ENCODE peak calls at places on chromosomes 7 and 10, in seven cellular contexts. One of them, this sample, is unnamed.
A peak's percentile ranks its signal among the peaks of the same experiment; 100 is the strongest.

GRCh38 chr7:44149571-44150465 is 8.7 kb upstream of the MYL7 start:
- DNase-seq in tibial artery: no peak
- DNase-seq in mammary epithelial cell: no peak
- DNase-seq in stomach: no peak
- DNase-seq in endothelial cell of umbilical vein: no peak
- DNase-seq in cardiac muscle cell: no peak
- DNase-seq in gastrocnemius medialis: no peak
- DNase-seq in this sample: no peak

GRCh38 chr7:46390042-46390441 is 469.0 kb upstream of the IGFBP3 start:
- DNase-seq in tibial artery: no peak
- DNase-seq in mammary epithelial cell: no peak
- DNase-seq in stomach: no peak
- DNase-seq in endothelial cell of umbilical vein: no peak
- DNase-seq in cardiac muscle cell: no peak
- DNase-seq in gastrocnemius medialis: no peak
- DNase-seq in this sample: no peak

GRCh38 chr7:116951366-116952292 is 1.7 kb upstream of the ST7 start:
- DNase-seq in tibial artery: no peak
- DNase-seq in mammary epithelial cell: no peak
- DNase-seq in stomach: no peak
- DNase-seq in endothelial cell of umbilical vein: no peak
- DNase-seq in cardiac muscle cell: no peak
- DNase-seq in gastrocnemius medialis: no peak
- DNase-seq in this sample: peak; percentile 97

GRCh38 chr7:107119376-107120100 is 49.3 kb upstream of the HBP1 start:
- DNase-seq in tibial artery: no peak
- DNase-seq in mammary epithelial cell: no peak
- DNase-seq in stomach: no peak
- DNase-seq in endothelial cell of umbilical vein: no peak
- DNase-seq in cardiac muscle cell: no peak
- DNase-seq in gastrocnemius medialis: no peak
- DNase-seq in this sample: no peak

GRCh38 chr10:117539271-117539876 is 3.2 kb upstream of the EMX2 start:
- DNase-seq in tibial artery: no peak
- DNase-seq in mammary epithelial cell: no peak
- DNase-seq in stomach: no peak
- DNase-seq in endothelial cell of umbilical vein: no peak
- DNase-seq in cardiac muscle cell: no peak
- DNase-seq in gastrocnemius medialis: no peak
- DNase-seq in this sample: no peak

GRCh38 chr10:132972986-132973902 is 30.9 kb upstream of the CFAP46 start:
- DNase-seq in tibial artery: peak; percentile 12
- DNase-seq in mammary epithelial cell: no peak
- DNase-seq in stomach: no peak
- DNase-seq in endothelial cell of umbilical vein: no peak
- DNase-seq in cardiac muscle cell: no peak
- DNase-seq in gastrocnemius medialis: no peak
- DNase-seq in this sample: no peak

GRCh38 chr10:124248646-124249045 is 155.2 kb upstream of the CHST15 start:
- DNase-seq in tibial artery: no peak
- DNase-seq in mammary epithelial cell: no peak
- DNase-seq in stomach: peak; percentile 23
- DNase-seq in endothelial cell of umbilical vein: no peak
- DNase-seq in cardiac muscle cell: no peak
- DNase-seq in gastrocnemius medialis: no peak
- DNase-seq in this sample: no peak

GRCh38 chr7:74586258-74587200 is 71.0 kb upstream of the GTF2I start:
- DNase-seq in tibial artery: no peak
- DNase-seq in mammary epithelial cell: no peak
- DNase-seq in stomach: no peak
- DNase-seq in endothelial cell of umbilical vein: no peak
- DNase-seq in cardiac muscle cell: no peak
- DNase-seq in gastrocnemius medialis: no peak
- DNase-seq in this sample: no peak

GRCh38 chr7:100167912-100168323 is 499 bp downstream of the GAL3ST4 start:
- DNase-seq in tibial artery: no peak
- DNase-seq in mammary epithelial cell: no peak
- DNase-seq in stomach: no peak
- DNase-seq in endothelial cell of umbilical vein: no peak
- DNase-seq in cardiac muscle cell: peak; percentile 20
- DNase-seq in gastrocnemius medialis: no peak
- DNase-seq in this sample: peak; percentile 46

GRCh38 chr10:30995081-30995480 is 36.6 kb downstream of the ZNF438 start:
- DNase-seq in tibial artery: no peak
- DNase-seq in mammary epithelial cell: no peak
- DNase-seq in stomach: no peak
- DNase-seq in endothelial cell of umbilical vein: no peak
- DNase-seq in cardiac muscle cell: no peak
- DNase-seq in gastrocnemius medialis: no peak
- DNase-seq in this sample: no peak

GRCh38 chr10:117391436-117392205 is 16.4 kb upstream of the PDZD8 start:
- DNase-seq in tibial artery: no peak
- DNase-seq in mammary epithelial cell: no peak
- DNase-seq in stomach: no peak
- DNase-seq in endothelial cell of umbilical vein: no peak
- DNase-seq in cardiac muscle cell: no peak
- DNase-seq in gastrocnemius medialis: no peak
- DNase-seq in this sample: no peak

GRCh38 chr7:138186951-138187351 is 110.7 kb downstream of the AKR1D1 start:
- DNase-seq in tibial artery: no peak
- DNase-seq in mammary epithelial cell: peak; percentile 34
- DNase-seq in stomach: no peak
- DNase-seq in endothelial cell of umbilical vein: peak; percentile 12
- DNase-seq in cardiac muscle cell: no peak
- DNase-seq in gastrocnemius medialis: no peak
- DNase-seq in this sample: no peak

GRCh38 chr7:28409716-28410627 is 2.3 kb upstream of the CREB5 start:
- DNase-seq in tibial artery: peak; percentile 60
- DNase-seq in mammary epithelial cell: peak; percentile 42
- DNase-seq in stomach: peak; percentile 27
- DNase-seq in endothelial cell of umbilical vein: peak; percentile 29
- DNase-seq in cardiac muscle cell: peak; percentile 67
- DNase-seq in gastrocnemius medialis: no peak
- DNase-seq in this sample: no peak

GRCh38 chr7:130896051-130896881 is 162.3 kb upstream of the KLF14 start:
- DNase-seq in tibial artery: no peak
- DNase-seq in mammary epithelial cell: no peak
- DNase-seq in stomach: no peak
- DNase-seq in endothelial cell of umbilical vein: no peak
- DNase-seq in cardiac muscle cell: no peak
- DNase-seq in gastrocnemius medialis: no peak
- DNase-seq in this sample: no peak

GRCh38 chr10:20007426-20007825 is 191.2 kb downstream of the PLXDC2 start:
- DNase-seq in tibial artery: no peak
- DNase-seq in mammary epithelial cell: peak; percentile 73
- DNase-seq in stomach: no peak
- DNase-seq in endothelial cell of umbilical vein: no peak
- DNase-seq in cardiac muscle cell: no peak
- DNase-seq in gastrocnemius medialis: no peak
- DNase-seq in this sample: no peak

DNA sequence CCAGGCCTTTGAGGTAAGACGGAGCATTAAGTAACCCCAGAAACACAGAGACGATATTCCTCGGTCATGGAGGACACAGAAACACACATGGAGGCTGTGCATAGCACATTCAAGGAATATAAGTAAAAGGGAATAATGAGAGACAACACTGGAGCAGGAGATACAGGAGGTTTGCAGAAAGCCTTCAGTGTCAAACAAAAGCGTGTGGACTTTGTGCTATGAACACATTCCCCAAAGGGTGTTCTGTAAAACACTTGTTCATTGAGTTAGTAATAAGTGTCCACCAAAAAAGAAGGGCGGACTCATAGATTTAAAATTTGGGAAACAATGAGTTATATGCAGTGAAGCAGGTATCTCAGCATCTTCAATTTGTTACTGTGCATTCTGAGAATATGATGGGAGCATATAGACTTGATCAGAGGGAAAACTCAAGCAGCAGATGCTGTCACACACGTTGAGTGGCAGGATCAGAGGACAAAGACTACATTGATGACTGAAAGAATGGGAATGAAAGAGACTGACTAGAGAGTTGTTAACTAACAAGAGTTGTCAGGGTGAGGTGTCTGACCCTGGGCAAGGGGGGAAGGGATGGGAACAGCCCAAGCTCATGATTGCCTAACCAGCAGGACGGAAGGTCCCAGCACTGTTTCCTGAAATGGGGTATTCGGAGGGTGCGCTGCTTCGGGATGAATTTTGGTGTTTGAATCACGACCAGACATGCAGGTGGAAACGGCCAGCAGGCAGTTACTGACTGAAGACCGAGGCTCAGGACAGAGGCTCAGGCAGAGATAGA is 85.2 kb upstream of the VIPR2 start:
- DNase-seq in tibial artery: no peak
- DNase-seq in mammary epithelial cell: no peak
- DNase-seq in stomach: no peak
- DNase-seq in endothelial cell of umbilical vein: no peak
- DNase-seq in cardiac muscle cell: no peak
- DNase-seq in gastrocnemius medialis: no peak
- DNase-seq in this sample: no peak
- H3K4me3 ChIP-seq in tibial artery: no peak overlapping the region
- H3K4me3 ChIP-seq in mammary epithelial cell: no peak overlapping the region
- H3K4me3 ChIP-seq in stomach: no peak overlapping the region
- H3K4me3 ChIP-seq in endothelial cell of umbilical vein: no peak overlapping the region
- H3K4me3 ChIP-seq in cardiac muscle cell: no peak overlapping the region
- H3K4me3 ChIP-seq in gastrocnemius medialis: no peak overlapping the region
- H3K4me3 ChIP-seq in this sample: no peak overlapping the region

GRCh38 chr7:101171442-101171837 is 6.1 kb upstream of the VGF start:
- DNase-seq in tibial artery: no peak
- DNase-seq in mammary epithelial cell: no peak
- DNase-seq in stomach: no peak
- DNase-seq in endothelial cell of umbilical vein: no peak
- DNase-seq in cardiac muscle cell: no peak
- DNase-seq in gastrocnemius medialis: no peak
- DNase-seq in this sample: no peak
- H3K4me1 ChIP-seq in tibial artery: peaks cover 46% of the 10 kb centered on the region
- H3K4me1 ChIP-seq in mammary epithelial cell: peaks cover 35% of the 10 kb centered on the region
- H3K4me1 ChIP-seq in stomach: peaks cover 55% of the 10 kb centered on the region
- H3K4me1 ChIP-seq in endothelial cell of umbilical vein: no peaks in the 10 kb centered on the region
- H3K4me1 ChIP-seq in cardiac muscle cell: peaks cover 6% of the 10 kb centered on the region
- H3K4me1 ChIP-seq in gastrocnemius medialis: peaks cover 31% of the 10 kb centered on the region
- H3K4me1 ChIP-seq in this sample: no peaks in the 10 kb centered on the region

GRCh38 chr7:77538908-77539212 is 1.8 kb downstream of the PTPN12 start:
- DNase-seq in tibial artery: no peak
- DNase-seq in mammary epithelial cell: no peak
- DNase-seq in stomach: no peak
- DNase-seq in endothelial cell of umbilical vein: no peak
- DNase-seq in cardiac muscle cell: no peak
- DNase-seq in gastrocnemius medialis: no peak
- DNase-seq in this sample: no peak
- H3K27ac ChIP-seq in tibial artery: peak overlapping the region; percentile 99
- H3K27ac ChIP-seq in mammary epithelial cell: peak overlapping the region; percentile 86
- H3K27ac ChIP-seq in stomach: peak overlapping the region; percentile 99
- H3K27ac ChIP-seq in endothelial cell of umbilical vein: peak overlapping the region; percentile 99
- H3K27ac ChIP-seq in cardiac muscle cell: peak overlapping the region; percentile 92
- H3K27ac ChIP-seq in gastrocnemius medialis: peak overlapping the region; percentile 91
- H3K27ac ChIP-seq in this sample: no peak overlapping the region

DNA sequence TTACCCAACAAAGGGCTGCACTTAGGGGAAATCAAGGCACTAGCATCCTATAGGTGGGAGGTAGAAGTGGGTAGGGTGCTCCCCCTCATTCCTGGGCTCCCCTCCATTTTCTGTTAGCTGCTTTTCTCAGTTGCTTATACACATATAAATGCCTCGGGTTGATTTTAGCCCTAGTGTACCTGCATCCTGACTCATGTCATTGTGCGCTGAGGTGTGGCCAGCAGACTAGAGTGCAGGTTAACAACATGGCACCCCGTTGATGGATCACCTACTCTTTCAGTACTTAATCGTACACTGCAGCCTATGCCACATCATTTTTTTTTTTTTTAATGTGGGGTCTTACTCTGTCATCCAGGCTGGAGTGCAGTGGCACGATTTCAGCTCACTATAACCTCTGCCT is 144.0 kb upstream of the ITGB1 start:
- DNase-seq in tibial artery: no peak
- DNase-seq in mammary epithelial cell: no peak
- DNase-seq in stomach: no peak
- DNase-seq in endothelial cell of umbilical vein: no peak
- DNase-seq in cardiac muscle cell: no peak
- DNase-seq in gastrocnemius medialis: no peak
- DNase-seq in this sample: no peak
- H3K4me3 ChIP-seq in tibial artery: no peak overlapping the region
- H3K4me3 ChIP-seq in mammary epithelial cell: no peak overlapping the region
- H3K4me3 ChIP-seq in stomach: no peak overlapping the region
- H3K4me3 ChIP-seq in endothelial cell of umbilical vein: no peak overlapping the region
- H3K4me3 ChIP-seq in cardiac muscle cell: no peak overlapping the region
- H3K4me3 ChIP-seq in gastrocnemius medialis: no peak overlapping the region
- H3K4me3 ChIP-seq in this sample: no peak overlapping the region

GRCh38 chr10:32954080-32954479 is 4.0 kb downstream of the ITGB1 start:
- DNase-seq in tibial artery: no peak
- DNase-seq in mammary epithelial cell: no peak
- DNase-seq in stomach: no peak
- DNase-seq in endothelial cell of umbilical vein: no peak
- DNase-seq in cardiac muscle cell: no peak
- DNase-seq in gastrocnemius medialis: no peak
- DNase-seq in this sample: no peak

GRCh38 chr10:32953277-32953927 is 4.6 kb downstream of the ITGB1 start:
- DNase-seq in tibial artery: no peak
- DNase-seq in mammary epithelial cell: peak; percentile 28
- DNase-seq in stomach: no peak
- DNase-seq in endothelial cell of umbilical vein: no peak
- DNase-seq in cardiac muscle cell: no peak
- DNase-seq in gastrocnemius medialis: no peak
- DNase-seq in this sample: no peak

GRCh38 chr10:32955790-32956189 is 2.2 kb downstream of the ITGB1 start:
- DNase-seq in tibial artery: no peak
- DNase-seq in mammary epithelial cell: no peak
- DNase-seq in stomach: no peak
- DNase-seq in endothelial cell of umbilical vein: no peak
- DNase-seq in cardiac muscle cell: no peak
- DNase-seq in gastrocnemius medialis: no peak
- DNase-seq in this sample: no peak

GRCh38 chr10:32955299-32955772 is 2.7 kb downstream of the ITGB1 start:
- DNase-seq in tibial artery: no peak
- DNase-seq in mammary epithelial cell: no peak
- DNase-seq in stomach: no peak
- DNase-seq in endothelial cell of umbilical vein: peak; percentile 49
- DNase-seq in cardiac muscle cell: no peak
- DNase-seq in gastrocnemius medialis: no peak
- DNase-seq in this sample: peak; percentile 38

GRCh38 chr10:32954545-32955298 is 3.3 kb downstream of the ITGB1 start:
- DNase-seq in tibial artery: no peak
- DNase-seq in mammary epithelial cell: peak; percentile 15
- DNase-seq in stomach: no peak
- DNase-seq in endothelial cell of umbilical vein: no peak
- DNase-seq in cardiac muscle cell: no peak
- DNase-seq in gastrocnemius medialis: no peak
- DNase-seq in this sample: no peak
- H3K4me1 ChIP-seq in tibial artery: peaks cover 44% of the 10 kb centered on the region
- H3K4me1 ChIP-seq in mammary epithelial cell: peaks cover 39% of the 10 kb centered on the region
- H3K4me1 ChIP-seq in stomach: peaks cover 82% of the 10 kb centered on the region
- H3K4me1 ChIP-seq in endothelial cell of umbilical vein: peaks cover 69% of the 10 kb centered on the region
- H3K4me1 ChIP-seq in cardiac muscle cell: peaks cover 59% of the 10 kb centered on the region
- H3K4me1 ChIP-seq in gastrocnemius medialis: peaks cover 77% of the 10 kb centered on the region
- H3K4me1 ChIP-seq in this sample: peaks cover 8% of the 10 kb centered on the region

GRCh38 chr10:95466450-95466849 is 94.7 kb downstream of the SORBS1 start:
- DNase-seq in tibial artery: no peak
- DNase-seq in mammary epithelial cell: no peak
- DNase-seq in stomach: no peak
- DNase-seq in endothelial cell of umbilical vein: no peak
- DNase-seq in cardiac muscle cell: no peak
- DNase-seq in gastrocnemius medialis: no peak
- DNase-seq in this sample: no peak
- H3K27ac ChIP-seq in tibial artery: peak overlapping the region; percentile 87
- H3K27ac ChIP-seq in mammary epithelial cell: no peak overlapping the region
- H3K27ac ChIP-seq in stomach: peak overlapping the region; percentile 87
- H3K27ac ChIP-seq in endothelial cell of umbilical vein: no peak overlapping the region
- H3K27ac ChIP-seq in cardiac muscle cell: peak overlapping the region; percentile 97
- H3K27ac ChIP-seq in gastrocnemius medialis: peak overlapping the region; percentile 92
- H3K27ac ChIP-seq in this sample: no peak overlapping the region